ENCODE peak calls at places on chromosomes 2 and 18, in seven cellular contexts. N is MCF 10A; Q is T-helper 1 cell; S is stimulated activated CD8-positive, alpha-beta memory T cell treated with anti-CD3 and anti-CD28 coated beads, Interleukin-7, amount 100 ng/mL, for 1 hour; Y is COLO829; B is AG04450; W is activated naive CD8-positive, alpha-beta T cell treated with anti-CD3 and anti-CD28 coated beads, Interleukin-2, amount 50 U/mL, for 24 hours. Z is an unnamed sample.
A peak's percentile ranks its signal among the peaks of the same experiment; 100 is the strongest.

GRCh38 chr2:189347540-189347939 is 93.7 kb upstream of the WDR75 start:
- DNase-seq in W (no peak), S (no peak), N (peak; percentile 85), Y (peak; percentile 86), Q (peak; percentile 14), B (peak; percentile 88), Z (peak; percentile 94)

GRCh38 chr2:168614291-168615018 is 158.4 kb downstream of the CERS6 start:
- DNase-seq in B (no peak), W (peak; percentile 11), N (peak; percentile 62), S (no peak), Q (no peak), Y (no peak), Z (peak; percentile 37)

GRCh38 chr2:220855296-220855695 is 716.8 kb downstream of the EPHA4 start:
- DNase-seq in Q (no peak), W (no peak), N (peak; percentile 8), Y (no peak), S (no peak), B (no peak), Z (no peak)

GRCh38 chr2:201403904-201404303 is 46.8 kb upstream of the FLACC1 start:
- DNase-seq in S (no peak), N (peak; percentile 53), B (no peak), Y (no peak), Q (no peak), W (no peak), Z (peak; percentile 81)

GRCh38 chr2:27281442-27281841 is 787 bp upstream of the TRIM54 start:
- DNase-seq in W (no peak), Y (no peak), Q (no peak), N (no peak), S (no peak), B (no peak), Z (no peak)

GRCh38 chr2:44934521-44934961 is 7.0 kb upstream of the SIX3 start:
- DNase-seq in W (no peak), Y (no peak), Q (no peak), N (no peak), B (no peak), S (no peak), Z (no peak)

GRCh38 chr2:238854699-238855111 is 6.8 kb downstream of the TWIST2 start:
- DNase-seq in W (no peak), N (no peak), Q (no peak), B (no peak), S (no peak), Y (no peak), Z (no peak)

GRCh38 chr2:96085541-96086355 is 30.6 kb downstream of the ADRA2B start:
- DNase-seq in B (no peak), S (no peak), Q (no peak), W (no peak), Y (no peak), N (no peak), Z (no peak)

GRCh38 chr2:168530980-168531379 is 74.9 kb downstream of the CERS6 start:
- DNase-seq in S (no peak), Q (no peak), W (no peak), N (no peak), B (no peak), Y (no peak), Z (no peak)

GRCh38 chr2:157938556-157938955 is 62.4 kb upstream of the ACVR1 start:
- DNase-seq in N (no peak), W (no peak), Y (no peak), S (no peak), Q (no peak), B (no peak), Z (peak; percentile 15)

GRCh38 chr2:200173691-200174090 is 132.8 kb upstream of the SPATS2L start:
- DNase-seq in Q (no peak), N (no peak), W (no peak), Y (no peak), B (no peak), S (no peak), Z (no peak)

GRCh38 chr2:240874715-240875227 is 6.1 kb downstream of the AGXT start:
- DNase-seq in Y (no peak), B (no peak), N (no peak), Q (no peak), S (no peak), W (no peak), Z (no peak)

GRCh38 chr2:73907840-73908452 is 15.1 kb downstream of the ACTG2 start:
- DNase-seq in Q (peak; percentile 51), S (peak; percentile 20), W (peak; percentile 58), B (no peak), N (peak; percentile 57), Y (no peak), Z (peak; percentile 33)

GRCh38 chr2:133557624-133558023 is 10.6 kb downstream of the NCKAP5 start:
- DNase-seq in Y (no peak), B (no peak), Q (no peak), N (no peak), S (no peak), W (no peak), Z (peak; percentile 21)

GRCh38 chr18:477565-477964 is 22.9 kb downstream of the COLEC12 start:
- DNase-seq in W (no peak), Q (peak; percentile 19), N (peak; percentile 53), B (no peak), Y (no peak), S (no peak), Z (no peak)

GRCh38 chr2:191478754-191479679 is 198.9 kb upstream of the NABP1 start:
- DNase-seq in B (no peak), Q (no peak), Y (peak; percentile 15), W (no peak), N (no peak), S (no peak), Z (peak; percentile 60)

GRCh38 chr18:13261658-13262357 is 43.2 kb downstream of the LDLRAD4 start:
- DNase-seq in B (no peak), S (no peak), Q (no peak), W (no peak), N (no peak), Y (no peak), Z (peak; percentile 1)

GRCh38 chr2:98485453-98485755 is 40.7 kb downstream of the INPP4A start:
- DNase-seq in B (no peak), S (no peak), W (no peak), N (no peak), Y (no peak), Q (no peak), Z (no peak)